ENCODE peak calls at places on chromosomes 12 and 14, in eight cellular contexts. Z is dorsolateral prefrontal cortex; K is aorta; J is gastrocnemius medialis; W is GM20000; R is stimulated activated CD4-positive, alpha-beta T cell treated with anti-CD3 and anti-CD28 coated beads, Interleukin-2, amount 100 ng/mL, for 48 hours; M is GM12892; Q is Peyer's patch. X is an unnamed sample.

GRCh38 chr12:87816186-87816585 is 213.0 kb downstream of the C12orf50 start:
- DNase-seq in J (no peak), K (no peak), M (no peak), Q (no peak), R (no peak), W (no peak), Z (no peak), X (no peak)

GRCh38 chr14:67911506-67911905 is 91.9 kb downstream of the RAD51B start:
- DNase-seq in W (no peak), M (no peak), Z (no peak), J (no peak), R (no peak), Q (no peak), K (no peak), X (no peak)

GRCh38 chr14:30252800-30253425 is 306.0 kb upstream of the G2E3 start:
- DNase-seq in W (no peak), Z (no peak), R (no peak), M (no peak), K (no peak), J (no peak), Q (no peak), X (no peak)

GRCh38 chr12:57815177-57816000 is 3.1 kb downstream of the AVIL start:
- DNase-seq in Z (no peak), K (no peak), J (no peak), Q (no peak), M (no peak), W (no peak), R (no peak), X (no peak)

GRCh38 chr12:87413784-87414183 is 615.4 kb downstream of the C12orf50 start:
- DNase-seq in Z (no peak), W (no peak), J (no peak), M (no peak), Q (no peak), K (no peak), R (no peak), X (no peak)

GRCh38 chr12:54383041-54383609 is 1.4 kb downstream of the ZNF385A start:
- DNase-seq in Z (no peak), Q (no peak), M (no peak), K (no peak), W (no peak), R (no peak), J (no peak), X (no peak)

GRCh38 chr12:87923361-87923760 is 105.8 kb downstream of the C12orf50 start:
- DNase-seq in J (no peak), R (no peak), K (no peak), Z (no peak), M (no peak), W (no peak), Q (no peak), X (no peak)

GRCh38 chr14:26549571-26549970 is 48.3 kb downstream of the NOVA1 start:
- DNase-seq in Q (no peak), R (no peak), J (no peak), K (no peak), M (no peak), W (no peak), Z (no peak), X (no peak)

GRCh38 chr12:3885179-3886094 is 12.2 kb upstream of the PARP11 start:
- DNase-seq in M (no peak), J (no peak), R (no peak), Q (peak; percentile 55), K (no peak), Z (no peak), W (peak; percentile 25), X (no peak)

GRCh38 chr14:75861161-75861621 is 120.6 kb downstream of the TGFB3 start:
- DNase-seq in W (no peak), M (no peak), R (no peak), Z (no peak), Q (no peak), K (no peak), J (no peak), X (no peak)

GRCh38 chr12:122183588-122183940 is 641 bp downstream of the LRRC43 start:
- DNase-seq in Q (no peak), K (no peak), J (no peak), W (no peak), R (no peak), Z (no peak), M (no peak), X (no peak)

GRCh38 chr14:24313912-24314311 is 2.6 kb downstream of the LTB4R start:
- DNase-seq in R (no peak), Q (no peak), M (no peak), J (no peak), W (no peak), Z (no peak), K (no peak), X (no peak)

GRCh38 chr12:131282292-131283080 is 328.8 kb downstream of the ADGRD1 start:
- DNase-seq in J (no peak), Q (peak; percentile 28), M (no peak), Z (peak; percentile 32), K (peak; percentile 35), R (no peak), W (no peak), X (no peak)

GRCh38 chr14:104235686-104236085 is 97.3 kb downstream of the KIF26A start:
- DNase-seq in J (no peak), Z (no peak), R (no peak), K (no peak), Q (no peak), W (no peak), M (no peak), X (no peak)

GRCh38 chr12:64252708-64253107 is 30.6 kb upstream of the KICS2 start:
- DNase-seq in M (no peak), K (no peak), W (no peak), Z (no peak), Q (no peak), J (no peak), R (no peak), X (no peak)

GRCh38 chr12:79252358-79253075 is 387.9 kb downstream of the SYT1 start:
- DNase-seq in W (no peak), J (no peak), Z (no peak), M (no peak), R (no peak), K (no peak), Q (no peak), X (no peak)

GRCh38 chr14:96735509-96735908 is 61.7 kb upstream of the VRK1 start:
- DNase-seq in W (no peak), J (no peak), Z (no peak), K (no peak), R (no peak), M (no peak), Q (no peak), X (no peak)

GRCh38 chr12:121812320-121812871 is 8.6 kb downstream of the SETD1B start:
- DNase-seq in Z (no peak), K (peak; percentile 85), M (peak; percentile 67), Q (peak; percentile 84), J (no peak), R (peak; percentile 41), W (peak; percentile 80), X (peak; percentile 27)

GRCh38 chr12:67590122-67590795 is 58.3 kb upstream of the DYRK2 start:
- DNase-seq in Z (no peak), W (no peak), J (no peak), R (no peak), M (no peak), K (no peak), Q (peak; percentile 48), X (no peak)

GRCh38 chr14:51950007-51950406 is 39.3 kb upstream of the RTRAF start:
- DNase-seq in K (no peak), M (no peak), Q (no peak), Z (no peak), J (no peak), R (no peak), W (no peak), X (no peak)

GRCh38 chr14:53999061-53999488 is 42.5 kb upstream of the BMP4 start:
- DNase-seq in R (no peak), J (no peak), W (no peak), K (no peak), M (no peak), Z (no peak), Q (no peak), X (no peak)

GRCh38 chr14:24941719-24942118 is 108.2 kb downstream of the STXBP6 start:
- DNase-seq in Q (peak; percentile 63), M (no peak), J (no peak), R (no peak), Z (no peak), K (no peak), W (no peak), X (no peak)

GRCh38 chr14:101062065-101062450 is 158.5 kb upstream of the RTL1 start:
- DNase-seq in Q (no peak), R (no peak), K (peak; percentile 22), W (no peak), Z (peak; percentile 13), J (no peak), M (no peak), X (peak; percentile 35)

GRCh38 chr12:20372326-20373097 is 4.2 kb downstream of the PDE3A start:
- DNase-seq in W (no peak), K (no peak), R (no peak), M (no peak), Q (no peak), Z (no peak), J (no peak), X (no peak)

GRCh38 chr14:89418976-89419375 is 1.9 kb upstream of the FOXN3 start:
- DNase-seq in Q (no peak), K (no peak), W (no peak), Z (no peak), J (no peak), M (no peak), R (no peak), X (no peak)

GRCh38 chr12:19273482-19274330 is 144.2 kb downstream of the PLEKHA5 start:
- DNase-seq in K (peak; percentile 86), Z (no peak), J (no peak), W (no peak), R (peak; percentile 23), Q (peak; percentile 80), M (no peak), X (peak; percentile 45)

GRCh38 chr14:21768116-21768874 is 94.7 kb upstream of the OR4E1 start:
- DNase-seq in K (no peak), Q (no peak), Z (no peak), J (no peak), R (no peak), M (no peak), W (peak; percentile 32), X (no peak)

GRCh38 chr14:104938436-104938835 is 13.8 kb downstream of the PLD4 start:
- DNase-seq in W (no peak), M (no peak), Z (no peak), R (no peak), Q (no peak), K (no peak), J (no peak), X (no peak)

X was measured in tibial nerve.